ENCODE peak calls at places on chromosomes 6 and 20, in seven cellular contexts. E is HCT116, K is GM12878, H is H1, C is K562, D is SK-N-SH, V is HepG2. G is an unnamed sample.

GRCh38 chr6:140988780-140989179 is 1143.9 kb upstream of the GJE1 start:
- DNase-seq in E (no peak), K (no peak), H (no peak), C (no peak), D (no peak), V (no peak), G (no peak)

GRCh38 chr20:2576317-2576727 is 39.9 kb downstream of the TMC2 start:
- DNase-seq in E (no peak), K (no peak), H (no peak), C (no peak), D (peak; percentile 74), V (no peak), G (no peak)

GRCh38 chr6:53878808-53879207 is 84.0 kb downstream of the LRRC1 start:
- DNase-seq in E (no peak), K (no peak), H (no peak), C (no peak), D (no peak), V (no peak), G (no peak)

GRCh38 chr6:44388135-44388487 is 605 bp downstream of the CDC5L start:
- DNase-seq in E (no peak), K (peak; percentile 27), H (no peak), C (no peak), D (peak; percentile 36), V (no peak), G (no peak)

GRCh38 chr20:36591854-36592641 is 13.5 kb upstream of the RAB5IF start:
- DNase-seq in E (peak; percentile 22), K (no peak), H (no peak), C (peak; percentile 47), D (peak; percentile 46), V (peak; percentile 73), G (no peak)

GRCh38 chr6:138307816-138308727 is 69.6 kb upstream of the SMIM28 start:
- DNase-seq in E (no peak), K (no peak), H (no peak), C (no peak), D (no peak), V (peak; percentile 13), G (no peak)

GRCh38 chr6:146785001-146785585 is 186.3 kb downstream of the ADGB start:
- DNase-seq in E (peak; percentile 56), K (no peak), H (no peak), C (peak; percentile 31), D (peak; percentile 40), V (peak; percentile 36), G (peak; percentile 20)

GRCh38 chr6:5422321-5422915 is 161.1 kb downstream of the FARS2 start:
- DNase-seq in E (peak; percentile 7), K (no peak), H (peak; percentile 38), C (peak; percentile 26), D (peak; percentile 36), V (peak; percentile 34), G (peak; percentile 5)

GRCh38 chr6:75065524-75065923 is 140.3 kb downstream of the COL12A1 start:
- DNase-seq in E (peak; percentile 34), K (no peak), H (no peak), C (no peak), D (no peak), V (no peak), G (no peak)

GRCh38 chr6:27582928-27583725 is 110.2 kb upstream of the ZNF184 start:
- DNase-seq in E (no peak), K (no peak), H (no peak), C (peak; percentile 51), D (peak; percentile 55), V (peak; percentile 65), G (peak; percentile 67)

GRCh38 chr6:6856538-6857523 is 250.9 kb upstream of the RREB1 start:
- DNase-seq in E (no peak), K (peak; percentile 71), H (no peak), C (no peak), D (peak; percentile 45), V (no peak), G (no peak)

GRCh38 chr6:113642714-113643442 is 214.3 kb upstream of the MARCKS start:
- DNase-seq in E (no peak), K (no peak), H (no peak), C (peak; percentile 14), D (peak; percentile 52), V (peak; percentile 100), G (no peak)

GRCh38 chr6:14165091-14165490 is 47.5 kb downstream of the CD83 start:
- DNase-seq in E (no peak), K (no peak), H (no peak), C (no peak), D (no peak), V (no peak), G (no peak)

GRCh38 chr6:36979343-36979742 is 6.7 kb downstream of the MTCH1 start:
- DNase-seq in E (no peak), K (no peak), H (no peak), C (peak; percentile 20), D (peak; percentile 63), V (no peak), G (no peak)

GRCh38 chr20:38209736-38210405 is 44.8 kb upstream of the TGM2 start:
- DNase-seq in E (no peak), K (no peak), H (no peak), C (no peak), D (no peak), V (no peak), G (no peak)

GRCh38 chr6:123635144-123635543 is 1.6 kb downstream of the TRDN start:
- DNase-seq in E (no peak), K (no peak), H (no peak), C (no peak), D (no peak), V (no peak), G (no peak)

GRCh38 chr6:154232013-154232920 is 124.3 kb downstream of the IPCEF1 start:
- DNase-seq in E (no peak), K (no peak), H (no peak), C (no peak), D (no peak), V (no peak), G (no peak)

DNA sequence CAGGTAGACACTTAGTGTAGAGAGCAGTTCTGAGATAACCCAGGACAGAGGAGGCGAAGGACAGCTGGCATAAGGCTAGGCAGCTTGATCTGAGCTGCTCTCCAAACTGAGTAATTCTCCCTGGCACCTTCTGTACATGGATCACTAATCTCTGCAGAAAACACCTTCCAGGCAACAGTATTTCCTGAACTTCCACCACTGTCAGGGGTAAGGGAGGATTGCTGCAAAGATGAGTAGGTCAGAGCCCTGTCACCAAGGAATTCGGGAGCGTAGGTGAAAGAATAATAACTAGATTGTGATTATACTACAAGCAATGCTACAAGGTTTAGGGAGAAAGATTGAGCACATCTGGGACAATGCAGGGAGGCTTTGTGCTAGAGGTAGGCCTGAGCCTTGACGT is 1.9 kb downstream of the HM13 start:
- DNase-seq in E (no peak), K (no peak), H (no peak), C (no peak), D (no peak), V (no peak), G (no peak)
- H3K4me3 ChIP-seq in E (peak overlapping the region; percentile 99), K (peak overlapping the region; percentile 90), H (no peak overlapping the region), C (no peak overlapping the region), D (peak overlapping the region; percentile 95), V (peak overlapping the region; percentile 96), G (no peak overlapping the region)

DNA sequence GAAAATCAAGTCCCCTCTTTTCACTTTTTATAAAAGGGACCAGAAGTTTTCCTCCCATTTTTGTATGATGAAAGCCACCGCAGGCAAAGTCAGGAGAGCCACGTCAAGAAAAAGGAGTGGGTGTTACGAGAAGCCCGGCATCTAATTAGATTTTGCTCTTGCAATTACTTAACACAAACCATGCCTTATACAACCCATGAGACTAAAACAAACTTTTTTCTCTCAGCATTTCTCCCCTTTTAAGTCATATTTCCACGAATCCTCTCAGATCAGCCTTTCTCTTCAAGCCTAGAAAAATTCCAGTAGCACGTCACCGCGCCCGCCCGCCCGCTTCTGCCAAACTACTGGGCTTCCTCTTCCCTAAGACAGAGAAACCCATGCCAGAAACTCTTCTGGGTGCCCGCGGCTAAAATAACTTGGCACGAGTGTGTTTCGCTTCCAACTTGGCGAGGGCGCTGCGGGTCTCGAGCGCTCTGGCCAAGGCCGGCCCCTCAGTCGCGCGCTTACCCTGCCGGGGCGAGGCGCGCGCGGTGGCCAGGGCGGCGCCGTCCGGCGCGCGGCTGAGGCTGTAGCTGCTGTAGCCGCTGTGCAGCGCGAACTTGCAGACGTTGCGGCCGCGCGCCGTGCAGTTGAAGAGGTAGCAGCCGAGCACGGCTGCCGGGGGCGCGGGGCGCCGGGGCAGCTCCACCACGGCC is 1.1 kb downstream of the LRP11 start:
- DNase-seq in E (no peak), K (no peak), H (no peak), C (peak; percentile 55), D (peak; percentile 86), V (peak; percentile 38), G (no peak)
- TF ChIP-seq SIN3A in E (no peak), K (no peak), H (no peak), C (no peak), D (no peak), V (peak; percentile 11), G (no peak)

GRCh38 chr6:132131351-132131750 is 180.2 kb upstream of the CCN2 start:
- DNase-seq in E (no peak), K (no peak), H (no peak), C (no peak), D (no peak), V (no peak), G (no peak)
- H3K27me3 ChIP-seq in E (no peaks in the 10 kb centered on the region), K (no peaks in the 10 kb centered on the region), H (no peaks in the 10 kb centered on the region), C (no peaks in the 10 kb centered on the region), D (no peaks in the 10 kb centered on the region), V (peaks cover 7% of the 10 kb centered on the region), G (no peaks in the 10 kb centered on the region)

GRCh38 chr20:24389686-24390085 is 79.7 kb upstream of the SYNDIG1 start:
- DNase-seq in E (no peak), K (no peak), H (no peak), C (no peak), D (no peak), V (no peak), G (no peak)
- H3K4me3 ChIP-seq in E (no peak overlapping the region), K (no peak overlapping the region), H (no peak overlapping the region), C (no peak overlapping the region), D (no peak overlapping the region), V (no peak overlapping the region), G (no peak overlapping the region)

GRCh38 chr6:46583711-46584110 is 68.9 kb downstream of the CYP39A1 start:
- DNase-seq in E (no peak), K (no peak), H (no peak), C (no peak), D (no peak), V (no peak), G (no peak)
- TF ChIP-seq SIN3A in E (no peak), K (no peak), H (no peak), C (no peak), D (no peak), V (no peak), G (no peak)

DNA sequence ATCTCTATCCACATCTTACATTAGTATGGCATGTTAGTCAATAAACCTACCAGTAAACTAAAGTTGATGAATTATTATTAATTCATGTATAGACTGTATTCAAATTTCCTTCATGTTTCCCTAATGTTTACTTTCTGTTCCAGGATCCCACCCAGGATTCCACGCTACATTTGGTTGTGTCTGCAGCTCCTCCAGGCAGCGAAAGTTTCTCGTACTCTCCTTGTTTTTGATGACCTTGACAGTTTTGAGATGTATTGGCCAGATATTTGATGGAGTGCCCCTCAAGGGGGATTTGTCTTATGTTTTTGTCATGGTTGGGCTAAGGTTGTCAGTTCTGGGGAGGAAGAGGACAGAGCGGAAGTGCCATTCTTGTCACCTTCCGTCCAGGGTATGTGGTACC is 445.2 kb upstream of the CDH4 start:
- DNase-seq in E (no peak), K (no peak), H (no peak), C (no peak), D (no peak), V (no peak), G (no peak)
- H3K27me3 ChIP-seq in E (no peaks in the 10 kb centered on the region), K (no peaks in the 10 kb centered on the region), H (no peaks in the 10 kb centered on the region), C (peaks cover 2% of the 10 kb centered on the region), D (no peaks in the 10 kb centered on the region), V (no peaks in the 10 kb centered on the region), G (no peaks in the 10 kb centered on the region)

GRCh38 chr6:69868252-69868804 is 2.0 kb downstream of the COL19A1 start:
- DNase-seq in E (no peak), K (no peak), H (no peak), C (no peak), D (no peak), V (no peak), G (no peak)
- H3K4me3 ChIP-seq in E (no peak overlapping the region), K (peak overlapping the region; percentile 79), H (no peak overlapping the region), C (no peak overlapping the region), D (no peak overlapping the region), V (no peak overlapping the region), G (no peak overlapping the region)

G was measured in Panc1.